ENCODE peak calls at places on chromosomes 4 and X, in five cellular contexts. G, O, D, A and X are unnamed samples.

GRCh38 chr4:144817081-144817480 is 171.1 kb downstream of the HHIP start:
- DNase-seq in G (no peak), O (no peak), D (no peak), A (no peak), X (no peak)

GRCh38 chr4:108036252-108036651 is 46.6 kb downstream of the HADH start:
- DNase-seq in G (no peak), O (no peak), D (no peak), A (no peak), X (no peak)

GRCh38 chrX:39149761-39150160 is 348.5 kb downstream of the MID1IP1 start:
- DNase-seq in G (peak), O (peak), D (peak), A (peak), X (peak)

GRCh38 chr4:70577220-70577927 is 14.7 kb upstream of the AMBN start:
- DNase-seq in G (no peak), O (no peak), D (no peak), A (no peak), X (no peak)

GRCh38 chrX:66045894-66046293 is 6.0 kb upstream of the VSIG4 start:
- DNase-seq in G (no peak), O (peak), D (no peak), A (no peak), X (no peak)

GRCh38 chrX:126770179-126770578 is 49.4 kb upstream of the PRR32 start:
- DNase-seq in G (no peak), O (peak), D (no peak), A (no peak), X (peak)

GRCh38 chr4:3291969-3292570 is 751 bp upstream of the RGS12 start:
- DNase-seq in G (no peak), O (peak), D (no peak), A (peak), X (peak)

GRCh38 chrX:19810809-19811208 is 76.6 kb downstream of the SH3KBP1 start:
- DNase-seq in G (peak), O (peak), D (peak), A (peak), X (no peak)

GRCh38 chrX:96703816-96704215 is 19.2 kb downstream of the DIAPH2 start:
- DNase-seq in G (no peak), O (peak), D (no peak), A (no peak), X (no peak)

GRCh38 chr4:6272863-6273660 is 3.4 kb downstream of the WFS1 start:
- DNase-seq in G (no peak), O (peak), D (no peak), A (peak), X (peak)

GRCh38 chr4:1333256-1333655 is 13.8 kb upstream of the UVSSA start:
- DNase-seq in G (no peak), O (no peak), D (no peak), A (no peak), X (no peak)

GRCh38 chr4:81818385-81818784 is 346.7 kb upstream of the RASGEF1B start:
- DNase-seq in G (no peak), O (no peak), D (no peak), A (no peak), X (no peak)

GRCh38 chr4:139735381-139736256 is 70.0 kb downstream of the MGST2 start:
- DNase-seq in G (no peak), O (peak), D (no peak), A (peak), X (peak)

GRCh38 chrX:13377537-13377936 is 57.7 kb upstream of the ATXN3L start:
- DNase-seq in G (peak), O (peak), D (no peak), A (peak), X (no peak)

GRCh38 chr4:4668355-4669210 is 126.7 kb upstream of the STX18 start:
- DNase-seq in G (no peak), O (no peak), D (no peak), A (no peak), X (no peak)

GRCh38 chr4:153731239-153731638 is 28.6 kb downstream of the RNF175 start:
- DNase-seq in G (peak), O (peak), D (no peak), A (peak), X (peak)

GRCh38 chr4:52874948-52875347 is 12.8 kb downstream of the RASL11B start:
- DNase-seq in G (no peak), O (no peak), D (no peak), A (no peak), X (no peak)

GRCh38 chr4:48295116-48295515 is 25.5 kb upstream of the TEC start:
- DNase-seq in G (no peak), O (peak), D (no peak), A (peak), X (no peak)

GRCh38 chr4:139458999-139459398 is 5.1 kb downstream of the RAB33B start:
- DNase-seq in G (no peak), O (peak), D (no peak), A (no peak), X (no peak)

GRCh38 chrX:37959212-37960021 is 46.9 kb upstream of the SYTL5 start:
- DNase-seq in G (no peak), O (no peak), D (no peak), A (no peak), X (no peak)

GRCh38 chr4:2258091-2259035 is 3.5 kb downstream of the MXD4 start:
- DNase-seq in G (no peak), O (no peak), D (peak), A (no peak), X (no peak)

GRCh38 chr4:4377683-4378082 is 9.2 kb upstream of the NSG1 start:
- DNase-seq in G (no peak), O (no peak), D (no peak), A (no peak), X (no peak)

GRCh38 chr4:152352645-152353116 is 183.2 kb downstream of the FBXW7 start:
- DNase-seq in G (peak), O (peak), D (peak), A (peak), X (peak)

GRCh38 chr4:30821891-30822612 is 101.9 kb downstream of the PCDH7 start:
- DNase-seq in G (no peak), O (peak), D (no peak), A (no peak), X (no peak)

GRCh38 chr4:158171456-158171790 is 1.4 kb downstream of the GASK1B start:
- DNase-seq in G (no peak), O (no peak), D (no peak), A (no peak), X (no peak)

GRCh38 chrX:133365886-133366611 is 49.2 kb downstream of the GPC4 start:
- DNase-seq in G (no peak), O (peak), D (no peak), A (peak), X (no peak)

GRCh38 chrX:16827225-16827624 is 41.0 kb downstream of the TXLNG start:
- DNase-seq in G (no peak), O (peak), D (no peak), A (no peak), X (peak)

GRCh38 chr4:38894340-38894982 is 26.9 kb downstream of the FAM114A1 start:
- DNase-seq in G (no peak), O (peak), D (no peak), A (no peak), X (no peak)

GRCh38 chrX:925094-925493 is 287.4 kb downstream of the CRLF2 start:
- DNase-seq in G (no peak), O (no peak), D (no peak), A (no peak), X (no peak)

GRCh38 chrX:153972368-153973126 is at the start of gene TMEM187:
- DNase-seq in G (peak), O (peak), D (peak), A (peak), X (peak)

GRCh38 chrX:39975094-39975865 is 122.5 kb downstream of the BCOR start:
- DNase-seq in G (no peak), O (no peak), D (peak), A (no peak), X (no peak)